ENCODE peak calls at places on chromosomes 16 and 17, in nine cellular contexts. One of them, this sample, is unnamed.

GRCh38 chr17:37607637-37608368 is 1.4 kb downstream of the SYNRG start:
- DNase-seq in Peyer's patch: no peak
- DNase-seq in GM13976: peak; percentile 49
- DNase-seq in foreskin fibroblast: no peak
- DNase-seq in GM12865: peak; percentile 74
- DNase-seq in K562: no peak
- DNase-seq in pancreas: no peak
- DNase-seq in mucosa of descending colon: peak; percentile 19
- DNase-seq in HepG2: no peak
- DNase-seq in this sample: no peak

GRCh38 chr16:56848955-56849689 is 15.9 kb upstream of the SLC12A3 start:
- DNase-seq in Peyer's patch: peak; percentile 20
- DNase-seq in GM13976: no peak
- DNase-seq in foreskin fibroblast: peak; percentile 89
- DNase-seq in GM12865: no peak
- DNase-seq in K562: no peak
- DNase-seq in pancreas: peak; percentile 30
- DNase-seq in mucosa of descending colon: no peak
- DNase-seq in HepG2: peak; percentile 39
- DNase-seq in this sample: no peak

GRCh38 chr16:979859-980594 is 1.5 kb upstream of the SOX8 start:
- DNase-seq in Peyer's patch: no peak
- DNase-seq in GM13976: no peak
- DNase-seq in foreskin fibroblast: no peak
- DNase-seq in GM12865: no peak
- DNase-seq in K562: no peak
- DNase-seq in pancreas: no peak
- DNase-seq in mucosa of descending colon: no peak
- DNase-seq in HepG2: no peak
- DNase-seq in this sample: no peak

GRCh38 chr16:23071202-23072083 is 77.8 kb downstream of the USP31 start:
- DNase-seq in Peyer's patch: no peak
- DNase-seq in GM13976: no peak
- DNase-seq in foreskin fibroblast: no peak
- DNase-seq in GM12865: no peak
- DNase-seq in K562: no peak
- DNase-seq in pancreas: no peak
- DNase-seq in mucosa of descending colon: no peak
- DNase-seq in HepG2: no peak
- DNase-seq in this sample: no peak

GRCh38 chr17:14748036-14748715 is 447.3 kb downstream of the HS3ST3B1 start:
- DNase-seq in Peyer's patch: no peak
- DNase-seq in GM13976: peak; percentile 38
- DNase-seq in foreskin fibroblast: no peak
- DNase-seq in GM12865: peak; percentile 19
- DNase-seq in K562: no peak
- DNase-seq in pancreas: no peak
- DNase-seq in mucosa of descending colon: no peak
- DNase-seq in HepG2: no peak
- DNase-seq in this sample: no peak

GRCh38 chr17:4881761-4882555 is 17.4 kb upstream of the C17orf107 start:
- DNase-seq in Peyer's patch: peak; percentile 85
- DNase-seq in GM13976: peak; percentile 81
- DNase-seq in foreskin fibroblast: peak; percentile 62
- DNase-seq in GM12865: peak; percentile 70
- DNase-seq in K562: peak; percentile 56
- DNase-seq in pancreas: peak; percentile 89
- DNase-seq in mucosa of descending colon: peak; percentile 89
- DNase-seq in HepG2: peak; percentile 41
- DNase-seq in this sample: no peak

GRCh38 chr17:66604381-66604780 is 230.5 kb upstream of the CACNG5 start:
- DNase-seq in Peyer's patch: no peak
- DNase-seq in GM13976: no peak
- DNase-seq in foreskin fibroblast: no peak
- DNase-seq in GM12865: no peak
- DNase-seq in K562: no peak
- DNase-seq in pancreas: no peak
- DNase-seq in mucosa of descending colon: no peak
- DNase-seq in HepG2: no peak
- DNase-seq in this sample: no peak

GRCh38 chr16:28609631-28610594 is at the start of gene SULT1A1:
- DNase-seq in Peyer's patch: peak; percentile 96
- DNase-seq in GM13976: no peak
- DNase-seq in foreskin fibroblast: no peak
- DNase-seq in GM12865: no peak
- DNase-seq in K562: peak; percentile 53
- DNase-seq in pancreas: peak; percentile 85
- DNase-seq in mucosa of descending colon: peak; percentile 88
- DNase-seq in HepG2: peak; percentile 93
- DNase-seq in this sample: no peak

GRCh38 chr17:80513892-80514291 is 30.7 kb upstream of the RPTOR start:
- DNase-seq in Peyer's patch: no peak
- DNase-seq in GM13976: no peak
- DNase-seq in foreskin fibroblast: peak; percentile 41
- DNase-seq in GM12865: no peak
- DNase-seq in K562: no peak
- DNase-seq in pancreas: no peak
- DNase-seq in mucosa of descending colon: no peak
- DNase-seq in HepG2: no peak
- DNase-seq in this sample: no peak

GRCh38 chr17:76824103-76824502 is 44.1 kb upstream of the MGAT5B start:
- DNase-seq in Peyer's patch: no peak
- DNase-seq in GM13976: peak; percentile 45
- DNase-seq in foreskin fibroblast: no peak
- DNase-seq in GM12865: peak; percentile 76
- DNase-seq in K562: no peak
- DNase-seq in pancreas: no peak
- DNase-seq in mucosa of descending colon: no peak
- DNase-seq in HepG2: no peak
- DNase-seq in this sample: no peak

GRCh38 chr17:27868565-27868964 is 24.6 kb downstream of the LYRM9 start:
- DNase-seq in Peyer's patch: no peak
- DNase-seq in GM13976: no peak
- DNase-seq in foreskin fibroblast: no peak
- DNase-seq in GM12865: no peak
- DNase-seq in K562: no peak
- DNase-seq in pancreas: no peak
- DNase-seq in mucosa of descending colon: no peak
- DNase-seq in HepG2: no peak
- DNase-seq in this sample: no peak
- TF ChIP-seq CTCF in Peyer's patch: no peak
- TF ChIP-seq CTCF in GM13976: no peak
- TF ChIP-seq CTCF in foreskin fibroblast: no peak
- TF ChIP-seq CTCF in GM12865: peak; percentile 15
- TF ChIP-seq CTCF in K562: peak; percentile 10
- TF ChIP-seq CTCF in pancreas: no peak
- TF ChIP-seq CTCF in mucosa of descending colon: no peak
- TF ChIP-seq CTCF in HepG2: peak; percentile 40
- TF ChIP-seq CTCF in this sample: no peak

GRCh38 chr17:1109606-1110523 is 69.9 kb downstream of the ABR start:
- DNase-seq in Peyer's patch: peak; percentile 90
- DNase-seq in GM13976: peak; percentile 77
- DNase-seq in foreskin fibroblast: no peak
- DNase-seq in GM12865: peak; percentile 49
- DNase-seq in K562: no peak
- DNase-seq in pancreas: peak; percentile 74
- DNase-seq in mucosa of descending colon: peak; percentile 91
- DNase-seq in HepG2: peak; percentile 39
- DNase-seq in this sample: no peak
- TF ChIP-seq CTCF in Peyer's patch: no peak
- TF ChIP-seq CTCF in GM13976: no peak
- TF ChIP-seq CTCF in foreskin fibroblast: no peak
- TF ChIP-seq CTCF in GM12865: peak; percentile 2
- TF ChIP-seq CTCF in K562: no peak
- TF ChIP-seq CTCF in pancreas: no peak
- TF ChIP-seq CTCF in mucosa of descending colon: no peak
- TF ChIP-seq CTCF in HepG2: peak; percentile 33
- TF ChIP-seq CTCF in this sample: no peak

GRCh38 chr16:30082545-30083090 is 6.8 kb downstream of the PPP4C start:
- DNase-seq in Peyer's patch: no peak
- DNase-seq in GM13976: no peak
- DNase-seq in foreskin fibroblast: no peak
- DNase-seq in GM12865: no peak
- DNase-seq in K562: peak; percentile 56
- DNase-seq in pancreas: peak; percentile 51
- DNase-seq in mucosa of descending colon: no peak
- DNase-seq in HepG2: no peak
- DNase-seq in this sample: no peak
- TF ChIP-seq CTCF in Peyer's patch: no peak
- TF ChIP-seq CTCF in GM13976: peak; percentile 9
- TF ChIP-seq CTCF in foreskin fibroblast: no peak
- TF ChIP-seq CTCF in GM12865: no peak
- TF ChIP-seq CTCF in K562: peak; percentile 30
- TF ChIP-seq CTCF in pancreas: no peak
- TF ChIP-seq CTCF in mucosa of descending colon: no peak
- TF ChIP-seq CTCF in HepG2: peak; percentile 44
- TF ChIP-seq CTCF in this sample: no peak

GRCh38 chr17:7987112-7987893 is 15.1 kb upstream of the GUCY2D start:
- DNase-seq in Peyer's patch: no peak
- DNase-seq in GM13976: no peak
- DNase-seq in foreskin fibroblast: peak; percentile 47
- DNase-seq in GM12865: no peak
- DNase-seq in K562: no peak
- DNase-seq in pancreas: no peak
- DNase-seq in mucosa of descending colon: no peak
- DNase-seq in HepG2: no peak
- DNase-seq in this sample: no peak

GRCh38 chr17:7982171-7982570 is 20.2 kb upstream of the GUCY2D start:
- DNase-seq in Peyer's patch: no peak
- DNase-seq in GM13976: no peak
- DNase-seq in foreskin fibroblast: peak; percentile 88
- DNase-seq in GM12865: no peak
- DNase-seq in K562: no peak
- DNase-seq in pancreas: no peak
- DNase-seq in mucosa of descending colon: no peak
- DNase-seq in HepG2: no peak
- DNase-seq in this sample: no peak

GRCh38 chr17:7977805-7978204 is 24.6 kb upstream of the GUCY2D start:
- DNase-seq in Peyer's patch: no peak
- DNase-seq in GM13976: no peak
- DNase-seq in foreskin fibroblast: no peak
- DNase-seq in GM12865: no peak
- DNase-seq in K562: no peak
- DNase-seq in pancreas: no peak
- DNase-seq in mucosa of descending colon: no peak
- DNase-seq in HepG2: no peak
- DNase-seq in this sample: no peak

GRCh38 chr17:7984904-7985303 is 17.5 kb upstream of the GUCY2D start:
- DNase-seq in Peyer's patch: no peak
- DNase-seq in GM13976: no peak
- DNase-seq in foreskin fibroblast: no peak
- DNase-seq in GM12865: no peak
- DNase-seq in K562: no peak
- DNase-seq in pancreas: no peak
- DNase-seq in mucosa of descending colon: no peak
- DNase-seq in HepG2: no peak
- DNase-seq in this sample: no peak

GRCh38 chr17:7982666-7983065 is 19.7 kb upstream of the GUCY2D start:
- DNase-seq in Peyer's patch: no peak
- DNase-seq in GM13976: no peak
- DNase-seq in foreskin fibroblast: peak; percentile 63
- DNase-seq in GM12865: no peak
- DNase-seq in K562: no peak
- DNase-seq in pancreas: no peak
- DNase-seq in mucosa of descending colon: no peak
- DNase-seq in HepG2: no peak
- DNase-seq in this sample: no peak
- TF ChIP-seq CTCF in Peyer's patch: no peak
- TF ChIP-seq CTCF in GM13976: peak; percentile 26
- TF ChIP-seq CTCF in foreskin fibroblast: peak; percentile 3
- TF ChIP-seq CTCF in GM12865: no peak
- TF ChIP-seq CTCF in K562: peak; percentile 43
- TF ChIP-seq CTCF in pancreas: no peak
- TF ChIP-seq CTCF in mucosa of descending colon: no peak
- TF ChIP-seq CTCF in HepG2: peak; percentile 23
- TF ChIP-seq CTCF in this sample: no peak

GRCh38 chr16:66923866-66924265 is 1.5 kb downstream of the RRAD start:
- DNase-seq in Peyer's patch: no peak
- DNase-seq in GM13976: no peak
- DNase-seq in foreskin fibroblast: no peak
- DNase-seq in GM12865: no peak
- DNase-seq in K562: no peak
- DNase-seq in pancreas: no peak
- DNase-seq in mucosa of descending colon: peak; percentile 58
- DNase-seq in HepG2: no peak
- DNase-seq in this sample: no peak

GRCh38 chr16:66926171-66926570 is 836 bp upstream of the RRAD start:
- DNase-seq in Peyer's patch: no peak
- DNase-seq in GM13976: no peak
- DNase-seq in foreskin fibroblast: peak; percentile 30
- DNase-seq in GM12865: no peak
- DNase-seq in K562: no peak
- DNase-seq in pancreas: no peak
- DNase-seq in mucosa of descending colon: no peak
- DNase-seq in HepG2: no peak
- DNase-seq in this sample: no peak

GRCh38 chr16:66924527-66925321 is 611 bp downstream of the RRAD start:
- DNase-seq in Peyer's patch: peak; percentile 74
- DNase-seq in GM13976: peak; percentile 87
- DNase-seq in foreskin fibroblast: peak; percentile 58
- DNase-seq in GM12865: peak; percentile 45
- DNase-seq in K562: peak; percentile 92
- DNase-seq in pancreas: peak; percentile 74
- DNase-seq in mucosa of descending colon: peak; percentile 65
- DNase-seq in HepG2: no peak
- DNase-seq in this sample: no peak

GRCh38 chr16:66927012-66927436 is 1.7 kb upstream of the RRAD start:
- DNase-seq in Peyer's patch: no peak
- DNase-seq in GM13976: peak; percentile 70
- DNase-seq in foreskin fibroblast: peak; percentile 86
- DNase-seq in GM12865: peak; percentile 49
- DNase-seq in K562: no peak
- DNase-seq in pancreas: no peak
- DNase-seq in mucosa of descending colon: no peak
- DNase-seq in HepG2: peak; percentile 68
- DNase-seq in this sample: peak; percentile 60

DNA sequence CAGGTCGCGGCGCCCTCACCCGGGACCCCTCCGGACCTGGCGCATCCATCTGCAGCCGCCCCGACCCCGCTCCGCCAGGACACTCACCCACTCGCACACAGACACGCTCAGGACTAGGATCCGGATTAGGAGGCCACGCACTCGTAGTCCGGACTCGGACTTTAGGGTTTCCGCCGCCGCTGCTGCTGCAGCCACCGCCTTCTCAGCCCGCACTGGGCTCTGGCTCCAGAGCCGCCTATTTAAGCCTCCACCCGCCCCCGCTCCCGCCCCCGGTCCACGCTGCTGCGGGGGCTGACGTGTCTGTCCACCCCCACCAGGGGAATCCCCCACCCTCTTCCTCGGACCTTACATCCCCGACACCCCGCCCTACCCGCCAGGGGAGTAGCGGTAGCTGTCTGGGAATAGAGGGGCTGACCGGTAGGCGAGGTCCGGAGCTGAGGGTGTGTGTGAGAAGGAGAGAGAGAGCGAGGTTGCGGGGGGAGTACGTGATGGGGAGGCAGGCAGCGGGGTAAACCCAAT is at the start of gene RRAD:
- DNase-seq in Peyer's patch: no peak
- DNase-seq in GM13976: peak; percentile 63
- DNase-seq in foreskin fibroblast: peak; percentile 63
- DNase-seq in GM12865: no peak
- DNase-seq in K562: peak; percentile 75
- DNase-seq in pancreas: no peak
- DNase-seq in mucosa of descending colon: no peak
- DNase-seq in HepG2: no peak
- DNase-seq in this sample: no peak
- TF ChIP-seq CTCF in Peyer's patch: no peak
- TF ChIP-seq CTCF in GM13976: no peak
- TF ChIP-seq CTCF in foreskin fibroblast: no peak
- TF ChIP-seq CTCF in GM12865: no peak
- TF ChIP-seq CTCF in K562: no peak
- TF ChIP-seq CTCF in pancreas: no peak
- TF ChIP-seq CTCF in mucosa of descending colon: no peak
- TF ChIP-seq CTCF in HepG2: no peak
- TF ChIP-seq CTCF in this sample: no peak